ENCODE peak calls at places on chromosome 14, in eight cellular contexts. Z is HFFc6, I is HuH-7.5, V is H54, A is A549, F is GOT3, J is anterior cingulate cortex, N is progenitor cell of endocrine pancreas. W is an unnamed sample.

GRCh38 chr14:23352506-23353432 is at the start of gene SLC22A17:
- DNase-seq in I (no peak), Z (peak; percentile 75), J (peak; percentile 70), N (peak; percentile 36), F (no peak), V (peak; percentile 41), A (peak; percentile 65), W (peak; percentile 78)

GRCh38 chr14:58844544-58844943 is 206.8 kb downstream of the DACT1 start:
- DNase-seq in Z (no peak), N (no peak), J (no peak), V (no peak), A (no peak), I (no peak), F (no peak), W (no peak)

GRCh38 chr14:94532462-94532861 is 23.2 kb upstream of the SERPINA12 start:
- DNase-seq in N (no peak), Z (no peak), F (no peak), A (no peak), I (no peak), J (no peak), V (no peak), W (no peak)

GRCh38 chr14:104600141-104600643 is 4.4 kb downstream of the TMEM179 start:
- DNase-seq in V (peak; percentile 59), N (no peak), F (no peak), J (peak; percentile 61), A (peak; percentile 55), I (no peak), Z (peak; percentile 41), W (peak; percentile 33)

GRCh38 chr14:93792391-93792790 is 4.1 kb upstream of the PRIMA1 start:
- DNase-seq in A (no peak), F (no peak), J (no peak), Z (no peak), N (no peak), I (no peak), V (no peak), W (no peak)

GRCh38 chr14:60303745-60304144 is 54.7 kb downstream of the PPM1A start:
- DNase-seq in J (no peak), I (no peak), A (no peak), Z (no peak), V (no peak), N (no peak), F (no peak), W (no peak)

GRCh38 chr14:67735361-67735921 is 33.8 kb downstream of the RDH12 start:
- DNase-seq in V (no peak), J (no peak), A (no peak), N (no peak), F (no peak), I (no peak), Z (no peak), W (no peak)

GRCh38 chr14:67493092-67493717 is 4.7 kb upstream of the TMEM229B start:
- DNase-seq in N (no peak), V (no peak), Z (no peak), J (no peak), F (no peak), A (no peak), I (no peak), W (no peak)

GRCh38 chr14:103207404-103208072 is 84.3 kb downstream of the TNFAIP2 start:
- DNase-seq in V (no peak), A (no peak), N (no peak), I (no peak), J (no peak), Z (no peak), F (no peak), W (peak; percentile 61)

GRCh38 chr14:69999246-69999645 is 120.0 kb downstream of the SMOC1 start:
- DNase-seq in A (peak; percentile 95), N (no peak), V (peak; percentile 28), I (no peak), F (no peak), J (no peak), Z (no peak), W (peak; percentile 32)

GRCh38 chr14:96273629-96274028 is 17.6 kb downstream of the BDKRB1 start:
- DNase-seq in Z (no peak), J (no peak), N (no peak), A (no peak), F (no peak), I (no peak), V (no peak), W (no peak)

GRCh38 chr14:97185186-97185585 is 388.0 kb downstream of the VRK1 start:
- DNase-seq in F (no peak), V (no peak), J (no peak), I (no peak), A (peak; percentile 25), Z (no peak), N (no peak), W (peak; percentile 41)

GRCh38 chr14:59490756-59491155 is 6.4 kb downstream of the JKAMP start:
- DNase-seq in F (no peak), Z (no peak), J (no peak), I (no peak), V (no peak), N (no peak), A (no peak), W (no peak)

GRCh38 chr14:65824978-65825299 is 412.4 kb downstream of the FUT8 start:
- DNase-seq in Z (no peak), J (no peak), V (no peak), F (no peak), A (no peak), I (no peak), N (no peak), W (no peak)

GRCh38 chr14:56796259-56796658 is 14.0 kb downstream of the OTX2 start:
- DNase-seq in F (no peak), A (no peak), I (no peak), V (no peak), Z (no peak), N (no peak), J (no peak), W (no peak)

GRCh38 chr14:33611405-33612183 is 339.3 kb downstream of the EGLN3 start:
- DNase-seq in A (no peak), F (no peak), Z (no peak), V (no peak), I (no peak), N (no peak), J (no peak), W (no peak)

GRCh38 chr14:69335421-69335820 is 62.7 kb downstream of the ERH start:
- DNase-seq in N (no peak), J (no peak), F (no peak), V (no peak), I (no peak), Z (no peak), A (no peak), W (no peak)

GRCh38 chr14:34993444-34993843 is 10.7 kb downstream of the SRP54 start:
- DNase-seq in J (no peak), I (no peak), V (no peak), F (no peak), A (no peak), N (no peak), Z (no peak), W (no peak)

GRCh38 chr14:23643533-23644194 is 7.5 kb downstream of the DHRS2 start:
- DNase-seq in V (no peak), Z (no peak), I (no peak), J (no peak), A (no peak), N (no peak), F (no peak), W (no peak)

GRCh38 chr14:21227981-21228380 is 41.3 kb downstream of the HNRNPC start:
- DNase-seq in Z (no peak), I (no peak), F (no peak), A (no peak), N (no peak), J (no peak), V (no peak), W (no peak)

GRCh38 chr14:54565236-54566151 is 1.4 kb upstream of the SAMD4A start:
- DNase-seq in Z (peak; percentile 89), J (peak; percentile 77), V (peak; percentile 63), I (peak; percentile 89), N (peak; percentile 81), F (peak; percentile 18), A (peak; percentile 83), W (peak; percentile 95)

GRCh38 chr14:31895206-31895605 is 181.9 kb upstream of the ARHGAP5 start:
- DNase-seq in F (no peak), Z (peak; percentile 68), A (no peak), I (no peak), J (no peak), N (no peak), V (no peak), W (no peak)

GRCh38 chr14:64191756-64192155 is 102.4 kb downstream of the ESR2 start:
- DNase-seq in F (no peak), Z (peak; percentile 87), I (no peak), V (peak; percentile 56), N (no peak), A (peak; percentile 70), J (no peak), W (no peak)

GRCh38 chr14:96246535-96246839 is 9.5 kb upstream of the BDKRB1 start:
- DNase-seq in J (no peak), V (peak; percentile 91), I (no peak), Z (peak; percentile 93), F (no peak), A (peak; percentile 91), N (no peak), W (no peak)

GRCh38 chr14:69945347-69945746 is 66.1 kb downstream of the SMOC1 start:
- DNase-seq in Z (no peak), F (no peak), N (no peak), V (no peak), A (no peak), I (no peak), J (no peak), W (no peak)

GRCh38 chr14:100317389-100317788 is 5.8 kb upstream of the SLC25A47 start:
- DNase-seq in N (no peak), A (no peak), I (no peak), J (no peak), V (no peak), F (no peak), Z (no peak), W (no peak)

GRCh38 chr14:34718750-34719304 is 4.4 kb upstream of the CFL2 start:
- DNase-seq in I (no peak), A (no peak), Z (peak; percentile 55), F (no peak), J (no peak), V (no peak), N (no peak), W (no peak)

GRCh38 chr14:93029911-93030555 is 85.7 kb downstream of the ITPK1 start:
- DNase-seq in Z (no peak), V (no peak), N (no peak), F (no peak), I (no peak), A (no peak), J (peak; percentile 36), W (no peak)

GRCh38 chr14:78851189-78851588 is 681.0 kb downstream of the NRXN3 start:
- DNase-seq in A (no peak), Z (no peak), J (no peak), I (no peak), N (no peak), V (no peak), F (no peak), W (no peak)

GRCh38 chr14:76516884-76517283 is 140.9 kb downstream of the ESRRB start:
- DNase-seq in Z (no peak), J (no peak), I (no peak), A (no peak), V (no peak), N (no peak), F (no peak), W (no peak)